ENCODE peak calls at places on chromosomes 4 and X, in four cellular contexts. One of them, this sample, is unnamed.
A peak's percentile ranks its signal among the peaks of the same experiment; 100 is the strongest.

GRCh38 chrX:122771933-122772332 is 412.1 kb upstream of the GRIA3 start:
- DNase-seq in stimulated activated naive CD8-positive, alpha-beta T cell treated with anti-CD3 and anti-CD28 coated beads, Interleukin-15, Interleukin-2, amounts not matched to agents 100 U/mL and 50 U/mL, for 24 hours: no peak
- DNase-seq in Ammon's horn: no peak
- DNase-seq in ELF-1: no peak
- DNase-seq in this sample: no peak

GRCh38 chr4:128528793-128529553 is 241.4 kb upstream of the PGRMC2 start:
- DNase-seq in stimulated activated naive CD8-positive, alpha-beta T cell treated with anti-CD3 and anti-CD28 coated beads, Interleukin-15, Interleukin-2, amounts not matched to agents 100 U/mL and 50 U/mL, for 24 hours: no peak
- DNase-seq in Ammon's horn: no peak
- DNase-seq in ELF-1: peak; percentile 83
- DNase-seq in this sample: no peak

GRCh38 chr4:138891610-138892009 is 124.0 kb upstream of the NOCT start:
- DNase-seq in ELF-1: no peak
- DNase-seq in stimulated activated naive CD8-positive, alpha-beta T cell treated with anti-CD3 and anti-CD28 coated beads, Interleukin-15, Interleukin-2, amounts not matched to agents 100 U/mL and 50 U/mL, for 24 hours: no peak
- DNase-seq in Ammon's horn: no peak
- DNase-seq in this sample: no peak

GRCh38 chr4:101944649-101945048 is 154.1 kb downstream of the BANK1 start:
- DNase-seq in ELF-1: no peak
- DNase-seq in Ammon's horn: no peak
- DNase-seq in stimulated activated naive CD8-positive, alpha-beta T cell treated with anti-CD3 and anti-CD28 coated beads, Interleukin-15, Interleukin-2, amounts not matched to agents 100 U/mL and 50 U/mL, for 24 hours: no peak
- DNase-seq in this sample: no peak

GRCh38 chr4:168724243-168724642 is 227.4 kb downstream of the PALLD start:
- DNase-seq in stimulated activated naive CD8-positive, alpha-beta T cell treated with anti-CD3 and anti-CD28 coated beads, Interleukin-15, Interleukin-2, amounts not matched to agents 100 U/mL and 50 U/mL, for 24 hours: no peak
- DNase-seq in Ammon's horn: no peak
- DNase-seq in ELF-1: no peak
- DNase-seq in this sample: no peak

GRCh38 chrX:44980403-44980802 is 107.4 kb downstream of the KDM6A start:
- DNase-seq in ELF-1: no peak
- DNase-seq in stimulated activated naive CD8-positive, alpha-beta T cell treated with anti-CD3 and anti-CD28 coated beads, Interleukin-15, Interleukin-2, amounts not matched to agents 100 U/mL and 50 U/mL, for 24 hours: no peak
- DNase-seq in Ammon's horn: no peak
- DNase-seq in this sample: no peak

GRCh38 chrX:108614616-108615015 is 121.7 kb downstream of the IRS4 start:
- DNase-seq in ELF-1: no peak
- DNase-seq in Ammon's horn: no peak
- DNase-seq in stimulated activated naive CD8-positive, alpha-beta T cell treated with anti-CD3 and anti-CD28 coated beads, Interleukin-15, Interleukin-2, amounts not matched to agents 100 U/mL and 50 U/mL, for 24 hours: no peak
- DNase-seq in this sample: no peak

GRCh38 chrX:1361275-1361674 is 24.7 kb downstream of the IL3RA start:
- DNase-seq in Ammon's horn: no peak
- DNase-seq in ELF-1: no peak
- DNase-seq in stimulated activated naive CD8-positive, alpha-beta T cell treated with anti-CD3 and anti-CD28 coated beads, Interleukin-15, Interleukin-2, amounts not matched to agents 100 U/mL and 50 U/mL, for 24 hours: no peak
- DNase-seq in this sample: no peak

This sample was measured in cerebellum.